ENCODE peak calls at places on chromosomes 16 and 17, in four cellular contexts. K, R, E and A are unnamed samples.

GRCh38 chr16:31713945-31714898 is 159.4 kb upstream of the ZNF267 start:
- DNase-seq in K (peak; percentile 60), R (no peak), E (peak; percentile 9), A (no peak)

GRCh38 chr16:31132979-31133599 is 2.4 kb downstream of the PRSS8 start:
- DNase-seq in K (no peak), E (no peak), R (no peak), A (no peak)

GRCh38 chr16:4111748-4112696 is 4.2 kb downstream of the ADCY9 start:
- DNase-seq in E (peak; percentile 42), R (no peak), K (no peak), A (peak; percentile 34)

GRCh38 chr17:40696651-40697072 is 6.9 kb downstream of the KRT24 start:
- DNase-seq in E (no peak), K (no peak), R (no peak), A (no peak)

GRCh38 chr17:17582372-17582771 is 9.1 kb downstream of the PEMT start:
- DNase-seq in R (no peak), E (no peak), K (no peak), A (no peak)

GRCh38 chr16:89645122-89645521 is 12.4 kb downstream of the CHMP1A start:
- DNase-seq in E (no peak), R (no peak), K (no peak), A (no peak)

GRCh38 chr16:57519796-57520360 is 16.5 kb downstream of the CCDC102A start:
- DNase-seq in R (peak; percentile 77), K (peak; percentile 93), E (peak; percentile 71), A (peak; percentile 72)

GRCh38 chr16:617855-618254 is 12.9 kb upstream of the WFIKKN1 start:
- DNase-seq in K (no peak), R (no peak), E (no peak), A (no peak)

GRCh38 chr17:74042744-74043486 is 160.6 kb upstream of the RPL38 start:
- DNase-seq in R (no peak), E (peak; percentile 60), K (no peak), A (no peak)

GRCh38 chr16:54928421-54929089 is 2.1 kb upstream of the IRX5 start:
- DNase-seq in E (peak; percentile 46), K (peak; percentile 68), R (peak; percentile 31), A (peak; percentile 73)

GRCh38 chr17:74272731-74273201 is 1.3 kb upstream of the DNAI2 start:
- DNase-seq in K (no peak), E (no peak), R (no peak), A (no peak)

GRCh38 chr17:64994781-64995538 is 61.6 kb downstream of the GNA13 start:
- DNase-seq in K (no peak), E (no peak), R (no peak), A (no peak)

GRCh38 chr16:23015580-23015979 is 133.7 kb downstream of the USP31 start:
- DNase-seq in R (no peak), E (no peak), K (no peak), A (no peak)

GRCh38 chr16:68389006-68389405 is 59.3 kb downstream of the SMPD3 start:
- DNase-seq in R (no peak), K (no peak), E (no peak), A (no peak)

GRCh38 chr16:19223235-19223847 is 55.3 kb downstream of the SYT17 start:
- DNase-seq in R (no peak), E (peak; percentile 13), K (no peak), A (peak; percentile 12)

GRCh38 chr17:7561589-7562207 is at the start of gene SENP3:
- DNase-seq in E (peak; percentile 87), K (peak; percentile 94), R (peak; percentile 91), A (peak; percentile 77)

GRCh38 chr17:70327723-70328122 is 158.4 kb downstream of the KCNJ2 start:
- DNase-seq in K (no peak), R (no peak), E (no peak), A (no peak)

GRCh38 chr16:17149904-17150483 is 320.8 kb downstream of the XYLT1 start:
- DNase-seq in K (no peak), R (no peak), E (peak; percentile 4), A (no peak)

GRCh38 chr16:88441460-88441859 is 11.6 kb upstream of the ZFPM1 start:
- DNase-seq in E (no peak), K (no peak), R (no peak), A (no peak)

GRCh38 chr17:74633261-74633783 is 9.8 kb upstream of the CD300E start:
- DNase-seq in R (no peak), K (no peak), E (no peak), A (no peak)

GRCh38 chr16:86631441-86631840 is 53.1 kb downstream of the FOXL1 start:
- DNase-seq in K (no peak), E (peak; percentile 83), R (no peak), A (no peak)

GRCh38 chr16:79213214-79213613 is 387.3 kb downstream of the MAF start:
- DNase-seq in K (no peak), E (no peak), R (no peak), A (no peak)

GRCh38 chr16:10080031-10080772 is 102.0 kb downstream of the GRIN2A start:
- DNase-seq in E (peak; percentile 38), R (no peak), K (no peak), A (peak; percentile 3)